ENCODE peak calls at places on chromosomes 16 and 17, in six cellular contexts. K is midbrain, L is cardiac fibroblast, R is activated T-cell treated with anti-CD3 and anti-CD28 coated beads for 1 hour, N is body of pancreas, V is NCI-H748 treated with DMSO at 0.1 percent for 48 hours. C is an unnamed sample.

GRCh38 chr17:44959821-44960523 is 8.1 kb downstream of the C1QL1 start:
- DNase-seq in K (no peak), L (no peak), R (no peak), N (no peak), V (no peak), C (no peak)

GRCh38 chr17:74521701-74522201 is 9.5 kb downstream of the CD300LB start:
- DNase-seq in K (no peak), L (no peak), R (no peak), N (no peak), V (no peak), C (no peak)

GRCh38 chr17:21125862-21126261 is 902 bp upstream of the DHRS7B start:
- DNase-seq in K (no peak), L (no peak), R (peak), N (no peak), V (no peak), C (no peak)

GRCh38 chr17:58242171-58242784 is 3.9 kb downstream of the LPO start:
- DNase-seq in K (no peak), L (no peak), R (no peak), N (no peak), V (no peak), C (no peak)

GRCh38 chr16:10964039-10964890 is 19.9 kb downstream of the CLEC16A start:
- DNase-seq in K (peak), L (peak), R (peak), N (peak), V (peak), C (no peak)

GRCh38 chr16:2039286-2040030 is 8.2 kb downstream of the NTHL1 start:
- DNase-seq in K (no peak), L (peak), R (no peak), N (peak), V (no peak), C (peak)

GRCh38 chr16:23833960-23834685 is 1.7 kb upstream of the PRKCB start:
- DNase-seq in K (no peak), L (no peak), R (no peak), N (no peak), V (no peak), C (no peak)

GRCh38 chr17:77354721-77355455 is 214.1 kb downstream of the SEC14L1 start:
- DNase-seq in K (no peak), L (peak), R (no peak), N (peak), V (no peak), C (peak)

GRCh38 chr17:79085154-79085920 is 10.7 kb downstream of the ENGASE start:
- DNase-seq in K (no peak), L (no peak), R (no peak), N (no peak), V (no peak), C (no peak)

GRCh38 chr17:13792314-13792713 is 190.6 kb upstream of the HS3ST3A1 start:
- DNase-seq in K (no peak), L (peak), R (no peak), N (no peak), V (no peak), C (peak)

GRCh38 chr16:47309581-47310312 is 151.1 kb downstream of the ITFG1 start:
- DNase-seq in K (no peak), L (no peak), R (no peak), N (no peak), V (no peak), C (no peak)

GRCh38 chr17:35141681-35142466 is at the start of gene NLE1:
- DNase-seq in K (peak), L (peak), R (peak), N (peak), V (peak), C (no peak)

GRCh38 chr17:73833779-73834613 is 189.8 kb upstream of the SDK2 start:
- DNase-seq in K (no peak), L (no peak), R (no peak), N (no peak), V (no peak), C (no peak)

GRCh38 chr16:85491798-85492616 is 121.1 kb upstream of the GSE1 start:
- DNase-seq in K (peak), L (peak), R (no peak), N (peak), V (no peak), C (no peak)

GRCh38 chr17:80761421-80761871 is 216.8 kb downstream of the RPTOR start:
- DNase-seq in K (no peak), L (peak), R (peak), N (no peak), V (no peak), C (no peak)

GRCh38 chr16:19210968-19211367 is 42.9 kb downstream of the SYT17 start:
- DNase-seq in K (no peak), L (no peak), R (no peak), N (no peak), V (no peak), C (no peak)

GRCh38 chr16:88498576-88499208 is 45.6 kb downstream of the ZFPM1 start:
- DNase-seq in K (no peak), L (no peak), R (no peak), N (no peak), V (no peak), C (no peak)

GRCh38 chr17:66506641-66507040 is 204.2 kb downstream of the PRKCA start:
- DNase-seq in K (no peak), L (no peak), R (no peak), N (no peak), V (no peak), C (no peak)

GRCh38 chr17:77611791-77612466 is 346.6 kb upstream of the TNRC6C start:
- DNase-seq in K (no peak), L (no peak), R (no peak), N (no peak), V (no peak), C (no peak)

GRCh38 chr17:64343833-64344637 is 46.6 kb downstream of the PECAM1 start:
- DNase-seq in K (peak), L (peak), R (no peak), N (peak), V (peak), C (peak)

GRCh38 chr17:52306314-52306713 is 147.8 kb upstream of the CA10 start:
- DNase-seq in K (no peak), L (no peak), R (no peak), N (no peak), V (no peak), C (no peak)

GRCh38 chr16:31501226-31501965 is 6.8 kb downstream of the RUSF1 start:
- DNase-seq in K (no peak), L (no peak), R (no peak), N (no peak), V (no peak), C (no peak)

GRCh38 chr17:42087736-42088705 is 10.3 kb downstream of the ZNF385C start:
- DNase-seq in K (peak), L (no peak), R (no peak), N (peak), V (no peak), C (no peak)

GRCh38 chr17:46875849-46876352 is 24.5 kb downstream of the WNT9B start:
- DNase-seq in K (no peak), L (no peak), R (no peak), N (peak), V (no peak), C (no peak)

GRCh38 chr16:1194665-1195392 is 30.2 kb downstream of the TPSG1 start:
- DNase-seq in K (no peak), L (no peak), R (no peak), N (peak), V (no peak), C (no peak)

GRCh38 chr17:80115159-80115558 is 13.8 kb downstream of the GAA start:
- DNase-seq in K (no peak), L (no peak), R (no peak), N (no peak), V (no peak), C (no peak)

GRCh38 chr17:80927791-80928216 is 63.8 kb upstream of the CHMP6 start:
- DNase-seq in K (no peak), L (peak), R (no peak), N (peak), V (no peak), C (no peak)

GRCh38 chr17:69592692-69593350 is 178.3 kb downstream of the MAP2K6 start:
- DNase-seq in K (no peak), L (no peak), R (no peak), N (no peak), V (no peak), C (peak)

C was measured in AG04449.